ENCODE peak calls at places on chromosomes 11 and 22, in eight cellular contexts. J, F, Y, C, Z, V, K and E are unnamed samples.

GRCh38 chr11:44364596-44364995 is 54.7 kb upstream of the ALX4 start:
- DNase-seq in J (no peak), F (no peak), Y (no peak), C (no peak), Z (no peak), V (no peak), K (no peak), E (no peak)

GRCh38 chr11:5666396-5666780 is 18.5 kb downstream of the TRIM5 start:
- DNase-seq in J (no peak), F (no peak), Y (no peak), C (peak), Z (no peak), V (no peak), K (no peak), E (no peak)

GRCh38 chr11:90243534-90243933 is 20.7 kb upstream of the CHORDC1 start:
- DNase-seq in J (no peak), F (no peak), Y (no peak), C (no peak), Z (no peak), V (no peak), K (peak), E (no peak)

GRCh38 chr11:19756675-19757475 is 44.2 kb downstream of the NAV2 start:
- DNase-seq in J (no peak), F (no peak), Y (peak), C (no peak), Z (no peak), V (no peak), K (no peak), E (no peak)

GRCh38 chr11:11772865-11773515 is 68.8 kb upstream of the USP47 start:
- DNase-seq in J (no peak), F (no peak), Y (no peak), C (no peak), Z (no peak), V (no peak), K (no peak), E (no peak)

GRCh38 chr11:109695696-109696095 is 273.7 kb downstream of the C11orf87 start:
- DNase-seq in J (no peak), F (no peak), Y (no peak), C (peak), Z (no peak), V (no peak), K (no peak), E (peak)

GRCh38 chr22:19287889-19288288 is 3.6 kb downstream of the CLTCL1 start:
- DNase-seq in J (no peak), F (no peak), Y (no peak), C (peak), Z (no peak), V (peak), K (no peak), E (peak)

GRCh38 chr11:115182282-115182952 is 321.8 kb downstream of the CADM1 start:
- DNase-seq in J (no peak), F (no peak), Y (no peak), C (no peak), Z (no peak), V (no peak), K (no peak), E (no peak)

GRCh38 chr11:5486421-5486820 is 2.1 kb upstream of the OR52D1 start:
- DNase-seq in J (no peak), F (no peak), Y (no peak), C (no peak), Z (no peak), V (no peak), K (no peak), E (no peak)

GRCh38 chr11:129577986-129578385 is 202.3 kb downstream of the BARX2 start:
- DNase-seq in J (no peak), F (peak), Y (no peak), C (no peak), Z (no peak), V (no peak), K (no peak), E (no peak)

GRCh38 chr11:70603756-70604211 is 205.5 kb downstream of the CTTN start:
- DNase-seq in J (no peak), F (no peak), Y (no peak), C (no peak), Z (no peak), V (no peak), K (peak), E (no peak)

GRCh38 chr11:63763506-63764200 is 4.9 kb downstream of the ZFTA start:
- DNase-seq in J (peak), F (no peak), Y (no peak), C (no peak), Z (no peak), V (no peak), K (no peak), E (no peak)

GRCh38 chr11:130551388-130551787 is 102.9 kb downstream of the ADAMTS15 start:
- DNase-seq in J (no peak), F (no peak), Y (no peak), C (peak), Z (no peak), V (no peak), K (no peak), E (no peak)

GRCh38 chr11:131522851-131523250 is 152.4 kb downstream of the NTM start:
- DNase-seq in J (no peak), F (no peak), Y (no peak), C (no peak), Z (no peak), V (no peak), K (no peak), E (no peak)

GRCh38 chr11:67300756-67301312 is 2.5 kb upstream of the SSH3 start:
- DNase-seq in J (no peak), F (no peak), Y (no peak), C (no peak), Z (no peak), V (no peak), K (no peak), E (no peak)

GRCh38 chr22:36830601-36831000 is 13.8 kb upstream of the PVALB start:
- DNase-seq in J (no peak), F (no peak), Y (no peak), C (no peak), Z (no peak), V (no peak), K (no peak), E (no peak)

GRCh38 chr11:115905331-115905730 is 401.1 kb upstream of the CADM1 start:
- DNase-seq in J (no peak), F (no peak), Y (no peak), C (peak), Z (no peak), V (no peak), K (no peak), E (peak)

GRCh38 chr11:128525411-128526243 is 61.7 kb downstream of the ETS1 start:
- DNase-seq in J (no peak), F (no peak), Y (no peak), C (peak), Z (no peak), V (peak), K (no peak), E (peak)

GRCh38 chr11:15893080-15893492 is 463.3 kb downstream of the SOX6 start:
- DNase-seq in J (no peak), F (no peak), Y (no peak), C (peak), Z (no peak), V (peak), K (no peak), E (peak)

GRCh38 chr11:61129608-61130523 is 27.6 kb downstream of the CD5 start:
- DNase-seq in J (peak), F (peak), Y (peak), C (peak), Z (peak), V (peak), K (no peak), E (peak)

GRCh38 chr11:7072401-7073028 is 16.3 kb upstream of the RBMXL2 start:
- DNase-seq in J (no peak), F (no peak), Y (no peak), C (no peak), Z (no peak), V (no peak), K (no peak), E (no peak)

GRCh38 chr11:94271885-94272372 is 32.5 kb upstream of the IZUMO1R start:
- DNase-seq in J (peak), F (no peak), Y (no peak), C (no peak), Z (no peak), V (no peak), K (no peak), E (no peak)

GRCh38 chr22:24465566-24465965 is 29.6 kb upstream of the UPB1 start:
- DNase-seq in J (no peak), F (no peak), Y (no peak), C (peak), Z (no peak), V (no peak), K (no peak), E (peak)

GRCh38 chr11:45332486-45332934 is 46.4 kb upstream of the SYT13 start:
- DNase-seq in J (peak), F (peak), Y (no peak), C (peak), Z (no peak), V (no peak), K (peak), E (peak)

GRCh38 chr11:44219830-44220778 is 89.8 kb downstream of the ALX4 start:
- DNase-seq in J (no peak), F (no peak), Y (no peak), C (peak), Z (no peak), V (peak), K (no peak), E (no peak)

GRCh38 chr11:72682238-72682872 is 8.1 kb upstream of the PDE2A start:
- DNase-seq in J (no peak), F (no peak), Y (no peak), C (no peak), Z (no peak), V (no peak), K (no peak), E (no peak)

GRCh38 chr22:27331526-27332281 is 469.9 kb downstream of the MN1 start:
- DNase-seq in J (no peak), F (peak), Y (peak), C (peak), Z (no peak), V (peak), K (no peak), E (peak)

GRCh38 chr11:61062181-61062955 is 39.9 kb upstream of the CD5 start:
- DNase-seq in J (no peak), F (no peak), Y (no peak), C (no peak), Z (no peak), V (no peak), K (no peak), E (no peak)

GRCh38 chr22:27686534-27686933 is 115.0 kb downstream of the MN1 start:
- DNase-seq in J (no peak), F (no peak), Y (peak), C (peak), Z (no peak), V (no peak), K (no peak), E (peak)

GRCh38 chr22:49617264-49617663 is 210.4 kb downstream of the BRD1 start:
- DNase-seq in J (no peak), F (no peak), Y (no peak), C (no peak), Z (no peak), V (no peak), K (no peak), E (no peak)

GRCh38 chr11:92632510-92632909 is 336.9 kb upstream of the MTNR1B start:
- DNase-seq in J (no peak), F (no peak), Y (no peak), C (no peak), Z (no peak), V (no peak), K (no peak), E (no peak)

GRCh38 chr11:107921997-107922396 is 6.3 kb upstream of the RAB39A start:
- DNase-seq in J (no peak), F (no peak), Y (no peak), C (no peak), Z (no peak), V (no peak), K (no peak), E (no peak)

GRCh38 chr22:49361164-49361563 is 466.5 kb downstream of the BRD1 start:
- DNase-seq in J (no peak), F (no peak), Y (no peak), C (no peak), Z (no peak), V (no peak), K (no peak), E (no peak)

GRCh38 chr11:67213251-67213650 is 53.0 kb upstream of the GRK2 start:
- DNase-seq in J (peak), F (no peak), Y (no peak), C (no peak), Z (no peak), V (no peak), K (no peak), E (no peak)

GRCh38 chr11:44110231-44110679 is 14.8 kb downstream of the EXT2 start:
- DNase-seq in J (peak), F (no peak), Y (peak), C (peak), Z (no peak), V (peak), K (peak), E (peak)

GRCh38 chr11:34916810-34917780 is 677 bp downstream of the PDHX start:
- DNase-seq in J (peak), F (no peak), Y (peak), C (peak), Z (no peak), V (peak), K (no peak), E (peak)